ENCODE peak calls at places on chromosomes 13 and 19, in nine cellular contexts. H is fibroblast of lung, W is fibroblast of mammary gland, S is fibroblast of pulmonary artery, E is hepatocyte, R is ascending aorta, P is endodermal cell, C is heart right ventricle, F is kidney. G is an unnamed sample.

GRCh38 chr13:100461309-100462035 is 127.1 kb downstream of the GGACT start:
- DNase-seq in H (no peak), W (no peak), S (no peak), E (no peak), R (no peak), P (no peak), C (no peak), F (no peak), G (no peak)

GRCh38 chr13:36447501-36447900 is 15.2 kb downstream of the CCNA1 start:
- DNase-seq in H (peak), W (peak), S (peak), E (no peak), R (no peak), P (no peak), C (no peak), F (no peak), G (no peak)

GRCh38 chr19:49216076-49216475 is 58.5 kb downstream of the TRPM4 start:
- DNase-seq in H (no peak), W (peak), S (peak), E (no peak), R (no peak), P (no peak), C (no peak), F (no peak), G (no peak)

GRCh38 chr13:98664510-98664909 is 87.6 kb upstream of the STK24 start:
- DNase-seq in H (no peak), W (no peak), S (no peak), E (no peak), R (no peak), P (no peak), C (no peak), F (no peak), G (no peak)

GRCh38 chr13:97945342-97945741 is 8.1 kb upstream of the IPO5 start:
- DNase-seq in H (no peak), W (no peak), S (no peak), E (no peak), R (no peak), P (no peak), C (no peak), F (no peak), G (no peak)

GRCh38 chr13:98460519-98460918 is 116.4 kb downstream of the STK24 start:
- DNase-seq in H (no peak), W (no peak), S (no peak), E (no peak), R (no peak), P (no peak), C (no peak), F (peak), G (no peak)

GRCh38 chr19:45947926-45948325 is 25.7 kb downstream of the NOVA2 start:
- DNase-seq in H (no peak), W (peak), S (no peak), E (no peak), R (no peak), P (no peak), C (no peak), F (no peak), G (no peak)

GRCh38 chr13:73082471-73082870 is 23.7 kb downstream of the KLF5 start:
- DNase-seq in H (no peak), W (no peak), S (no peak), E (no peak), R (no peak), P (no peak), C (no peak), F (no peak), G (no peak)

GRCh38 chr13:106297283-106297682 is 238.2 kb downstream of the EFNB2 start:
- DNase-seq in H (no peak), W (no peak), S (no peak), E (no peak), R (no peak), P (no peak), C (no peak), F (no peak), G (no peak)

GRCh38 chr13:91747164-91747563 is 348.7 kb downstream of the GPC5 start:
- DNase-seq in H (no peak), W (no peak), S (no peak), E (peak), R (no peak), P (no peak), C (no peak), F (no peak), G (no peak)

GRCh38 chr13:110293037-110293436 is 13.9 kb downstream of the COL4A1 start:
- DNase-seq in H (no peak), W (no peak), S (no peak), E (no peak), R (no peak), P (no peak), C (no peak), F (no peak), G (no peak)

GRCh38 chr13:45925151-45925550 is 73.6 kb upstream of the SIAH3 start:
- DNase-seq in H (peak), W (peak), S (peak), E (no peak), R (no peak), P (no peak), C (no peak), F (no peak), G (no peak)
- TF ChIP-seq CTCF in H (peak), W (peak), S (peak), E (no peak), R (no peak), P (peak), C (no peak), F (no peak), G (no peak)

GRCh38 chr13:43301341-43301969 is 278.1 kb downstream of the DNAJC15 start:
- DNase-seq in H (peak), W (peak), S (no peak), E (no peak), R (no peak), P (no peak), C (no peak), F (no peak), G (no peak)

GRCh38 chr13:43304449-43304848 is 281.1 kb downstream of the DNAJC15 start:
- DNase-seq in H (no peak), W (no peak), S (no peak), E (no peak), R (no peak), P (no peak), C (no peak), F (no peak), G (no peak)

GRCh38 chr13:43304945-43305344 is 281.6 kb downstream of the DNAJC15 start:
- DNase-seq in H (no peak), W (no peak), S (no peak), E (no peak), R (no peak), P (peak), C (no peak), F (no peak), G (no peak)

GRCh38 chr13:43305416-43305815 is 282.0 kb downstream of the DNAJC15 start:
- DNase-seq in H (no peak), W (peak), S (peak), E (no peak), R (no peak), P (no peak), C (no peak), F (no peak), G (no peak)

DNA sequence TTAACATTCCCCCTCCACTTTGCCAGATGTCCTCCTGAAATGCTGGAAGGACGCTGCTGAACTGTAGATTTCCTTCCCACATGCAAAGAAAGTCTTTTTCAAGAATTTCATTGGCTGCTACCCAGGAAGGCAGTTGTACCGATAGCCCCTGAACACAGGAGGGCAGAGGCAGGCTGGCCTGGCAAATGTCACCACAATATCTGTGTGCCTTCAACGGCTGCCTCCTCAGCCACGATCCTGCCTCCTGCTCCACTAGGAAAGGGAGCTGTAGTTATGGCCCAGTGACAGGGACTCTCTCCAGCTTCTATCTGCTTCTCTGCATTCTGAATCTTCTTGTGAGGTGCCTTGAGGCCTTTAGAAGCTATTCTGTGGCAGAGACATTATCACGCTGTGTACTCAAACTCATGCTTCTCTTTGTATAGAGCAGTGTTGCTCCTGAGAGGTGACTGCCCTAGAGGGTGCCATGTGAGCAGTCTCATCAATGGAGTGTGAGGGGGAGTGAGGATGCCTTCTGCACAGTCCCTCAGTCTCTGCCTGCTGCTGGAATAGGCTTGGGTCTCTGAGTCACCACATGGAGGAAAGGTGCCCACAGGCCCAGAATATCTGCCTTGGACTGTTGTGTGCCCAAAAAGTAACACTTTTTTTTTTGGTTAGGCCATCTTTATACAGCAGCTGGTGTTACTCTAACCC is 279.8 kb downstream of the DNAJC15 start:
- DNase-seq in H (peak), W (peak), S (peak), E (peak), R (no peak), P (peak), C (peak), F (peak), G (no peak)
- TF ChIP-seq CTCF in H (peak), W (peak), S (peak), E (peak), R (peak), P (peak), C (peak), F (peak), G (no peak)

DNA sequence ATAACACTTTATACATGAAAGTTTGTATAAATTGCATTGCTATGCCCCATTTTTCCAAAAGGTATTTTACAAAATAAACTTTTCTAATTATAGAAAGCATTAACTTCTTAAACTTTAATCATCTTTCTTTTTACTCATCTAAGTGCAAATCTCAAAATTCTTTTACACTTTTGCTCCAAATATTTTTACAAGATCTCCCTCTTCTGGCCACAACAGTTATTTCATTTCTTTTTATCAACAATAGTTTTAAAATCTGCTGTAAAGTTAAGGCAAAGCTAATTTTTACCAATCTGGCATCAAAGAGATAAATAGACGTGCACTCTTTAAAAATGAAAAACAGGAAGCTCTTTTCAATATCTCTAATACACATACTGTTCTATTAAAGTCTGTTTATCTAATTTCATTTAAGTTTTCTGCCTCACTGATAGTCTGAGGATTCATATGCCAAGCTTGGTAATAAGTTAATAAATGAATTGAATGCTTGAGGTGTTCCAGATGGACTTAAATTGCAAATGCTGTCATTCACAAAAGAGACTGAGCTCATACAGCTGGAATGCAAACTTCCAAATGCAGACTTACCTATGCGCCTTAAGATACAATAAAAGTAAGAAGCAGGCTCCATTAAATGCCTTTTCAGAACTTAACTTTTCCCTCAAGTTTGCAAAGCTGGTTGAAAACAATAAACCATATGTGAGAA is 583.0 kb upstream of the ATXN8OS start:
- DNase-seq in H (peak), W (no peak), S (no peak), E (no peak), R (no peak), P (no peak), C (no peak), F (no peak), G (no peak)
- TF ChIP-seq CTCF in H (peak), W (peak), S (peak), E (peak), R (no peak), P (peak), C (no peak), F (peak), G (peak)

GRCh38 chr19:40907968-40908735 is 26.1 kb upstream of the CYP2A7 start:
- DNase-seq in H (no peak), W (no peak), S (no peak), E (no peak), R (no peak), P (peak), C (no peak), F (no peak), G (no peak)

GRCh38 chr19:40906512-40906911 is 24.5 kb upstream of the CYP2A7 start:
- DNase-seq in H (no peak), W (no peak), S (no peak), E (no peak), R (no peak), P (no peak), C (no peak), F (no peak), G (no peak)

DNA sequence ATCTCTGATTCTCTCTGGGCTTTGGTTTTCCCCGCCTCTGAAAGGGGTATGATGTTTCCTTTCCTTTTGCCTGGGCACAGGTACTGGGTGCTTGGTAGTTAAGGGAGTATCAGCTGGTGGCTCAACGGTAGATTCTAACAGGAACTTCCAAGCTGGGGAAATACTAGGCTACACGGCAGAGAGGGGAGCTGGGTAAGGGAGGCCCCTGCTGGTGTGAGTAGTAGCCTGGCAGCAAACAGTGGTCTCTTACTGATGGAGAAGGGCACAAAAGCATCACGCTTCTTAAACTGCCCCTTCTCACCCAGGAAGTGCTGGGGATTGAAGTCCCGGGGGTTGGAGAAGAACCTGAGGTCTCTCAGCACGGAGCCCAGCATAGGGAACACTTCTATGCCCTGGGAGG is 26.9 kb upstream of the CYP2A7 start:
- DNase-seq in H (no peak), W (no peak), S (no peak), E (no peak), R (no peak), P (no peak), C (no peak), F (no peak), G (no peak)
- TF ChIP-seq CTCF in H (peak), W (no peak), S (no peak), E (no peak), R (peak), P (peak), C (no peak), F (no peak), G (no peak)

GRCh38 chr19:37995346-37995745 is 88.3 kb downstream of the SIPA1L3 start:
- DNase-seq in H (no peak), W (no peak), S (no peak), E (no peak), R (no peak), P (no peak), C (no peak), F (no peak), G (no peak)
- TF ChIP-seq CTCF in H (no peak), W (no peak), S (no peak), E (no peak), R (no peak), P (no peak), C (no peak), F (no peak), G (no peak)

DNA sequence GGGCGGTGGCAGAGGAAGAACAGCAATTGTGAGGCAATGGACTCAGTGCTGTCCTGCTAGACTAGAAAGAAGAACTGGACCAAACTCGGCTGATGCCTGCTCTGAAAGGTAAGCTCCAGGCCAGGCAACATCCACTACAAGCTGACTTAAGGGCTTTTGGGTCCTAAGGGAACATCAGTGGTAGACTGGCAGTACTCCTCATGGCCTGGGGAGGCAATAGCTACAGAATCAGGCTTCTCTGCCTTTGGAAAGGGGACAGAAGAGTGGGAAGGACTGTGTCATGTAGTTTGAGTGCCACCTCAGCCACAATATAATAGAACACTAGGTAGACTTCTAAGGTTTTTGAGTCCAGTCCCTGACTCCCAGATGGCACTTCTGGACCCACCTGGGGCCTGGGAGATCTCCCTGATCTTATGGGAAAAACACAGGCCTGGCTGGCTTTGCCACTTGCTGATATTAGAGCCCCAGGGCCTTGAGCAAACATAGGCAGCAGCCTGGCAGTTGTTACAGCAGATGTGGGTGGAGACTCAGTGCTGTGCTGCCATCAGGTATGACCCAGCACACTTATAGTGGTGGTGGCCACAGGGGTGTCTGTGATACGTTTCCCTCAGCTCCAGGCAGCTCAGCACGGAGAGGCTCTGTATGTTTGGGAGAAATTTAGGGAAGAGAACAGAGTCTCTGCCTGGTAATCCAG is 9.2 kb upstream of the CLC start:
- DNase-seq in H (no peak), W (no peak), S (no peak), E (no peak), R (no peak), P (peak), C (no peak), F (no peak), G (no peak)
- TF ChIP-seq CTCF in H (no peak), W (no peak), S (no peak), E (no peak), R (no peak), P (peak), C (no peak), F (no peak), G (no peak)

GRCh38 chr19:50461066-50461875 is 15.0 kb upstream of the EMC10 start:
- DNase-seq in H (peak), W (peak), S (peak), E (peak), R (no peak), P (peak), C (peak), F (no peak), G (no peak)
- TF ChIP-seq CTCF in H (peak), W (peak), S (peak), E (peak), R (peak), P (peak), C (peak), F (peak), G (peak)

GRCh38 chr19:35661995-35662340 is 4.3 kb upstream of the UPK1A start:
- DNase-seq in H (no peak), W (no peak), S (no peak), E (no peak), R (no peak), P (no peak), C (no peak), F (no peak), G (no peak)

GRCh38 chr19:35663981-35664380 is 2.3 kb upstream of the UPK1A start:
- DNase-seq in H (no peak), W (no peak), S (no peak), E (no peak), R (no peak), P (no peak), C (no peak), F (no peak), G (no peak)

GRCh38 chr19:35655600-35655999 is 7.5 kb downstream of the COX6B1 start:
- DNase-seq in H (no peak), W (no peak), S (no peak), E (no peak), R (no peak), P (no peak), C (no peak), F (no peak), G (no peak)

GRCh38 chr19:35656700-35657099 is 8.6 kb downstream of the COX6B1 start:
- DNase-seq in H (no peak), W (no peak), S (no peak), E (no peak), R (no peak), P (no peak), C (no peak), F (no peak), G (no peak)

GRCh38 chr19:35657904-35658700 is 8.2 kb upstream of the UPK1A start:
- DNase-seq in H (no peak), W (peak), S (no peak), E (no peak), R (no peak), P (no peak), C (no peak), F (no peak), G (no peak)
- TF ChIP-seq CTCF in H (peak), W (peak), S (peak), E (no peak), R (no peak), P (peak), C (no peak), F (no peak), G (peak)

DNA sequence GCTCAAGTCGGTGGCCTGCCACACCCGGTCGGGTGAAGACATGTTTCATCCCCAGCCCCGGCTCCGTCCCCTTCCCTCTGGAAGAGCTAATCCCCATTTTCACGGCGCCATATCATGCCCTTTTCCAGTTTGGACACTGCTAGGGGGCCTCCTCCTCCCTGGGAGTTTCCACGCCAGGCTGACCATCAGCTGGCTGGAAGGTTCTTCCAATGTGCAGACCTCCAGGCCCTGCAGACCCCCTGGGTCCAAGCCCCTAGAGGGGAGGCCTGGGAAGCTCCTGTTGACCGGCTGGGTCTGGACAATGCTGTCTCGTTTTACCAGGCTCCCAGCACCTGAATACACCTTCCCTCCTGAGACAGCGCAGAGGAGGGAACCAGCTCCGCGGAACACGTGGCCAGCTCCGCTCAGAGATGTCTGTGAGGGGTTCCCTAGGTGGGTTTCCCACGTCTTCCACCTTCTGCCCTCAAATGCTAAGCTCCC is 44.7 kb upstream of the RANBP3 start:
- DNase-seq in H (no peak), W (no peak), S (no peak), E (no peak), R (no peak), P (no peak), C (no peak), F (no peak), G (no peak)
- TF ChIP-seq CTCF in H (no peak), W (no peak), S (no peak), E (no peak), R (no peak), P (peak), C (no peak), F (no peak), G (peak)

GRCh38 chr13:51782026-51782710 is 21.8 kb downstream of the DHRS12 start:
- DNase-seq in H (no peak), W (no peak), S (no peak), E (peak), R (no peak), P (no peak), C (no peak), F (no peak), G (no peak)

GRCh38 chr13:51780099-51780498 is 23.9 kb downstream of the DHRS12 start:
- DNase-seq in H (no peak), W (no peak), S (no peak), E (no peak), R (no peak), P (no peak), C (no peak), F (no peak), G (no peak)

GRCh38 chr13:51783432-51784094 is 20.4 kb downstream of the DHRS12 start:
- DNase-seq in H (no peak), W (no peak), S (no peak), E (no peak), R (no peak), P (no peak), C (no peak), F (no peak), G (no peak)

GRCh38 chr13:51784097-51784496 is 19.9 kb downstream of the DHRS12 start:
- DNase-seq in H (no peak), W (no peak), S (no peak), E (no peak), R (no peak), P (no peak), C (no peak), F (no peak), G (no peak)

GRCh38 chr13:51781246-51782022 is 22.5 kb downstream of the DHRS12 start:
- DNase-seq in H (no peak), W (no peak), S (peak), E (peak), R (no peak), P (peak), C (no peak), F (no peak), G (no peak)
- TF ChIP-seq CTCF in H (peak), W (peak), S (peak), E (peak), R (peak), P (peak), C (no peak), F (peak), G (no peak)

G was measured in mesothelial cell of epicardium.